ENCODE peak calls at places on chromosomes 5 and 9, in six cellular contexts. L is astrocyte of the spinal cord, R is GM12865, V is coronary artery, Z is suprapubic skin, E is ovary. D is an unnamed sample.
A peak's percentile ranks its signal among the peaks of the same experiment; 100 is the strongest.

GRCh38 chr5:179794171-179794570 is 385 bp downstream of the LTC4S start:
- DNase-seq in V (no peak), L (no peak), R (no peak), Z (no peak), E (peak; percentile 39), D (no peak)

GRCh38 chr5:16296946-16297345 is 117.4 kb upstream of the MARCHF11 start:
- DNase-seq in R (no peak), L (no peak), V (no peak), E (no peak), Z (no peak), D (no peak)

GRCh38 chr5:90682278-90682677 is 123.7 kb downstream of the ADGRV1 start:
- DNase-seq in Z (no peak), E (no peak), L (no peak), R (no peak), V (no peak), D (no peak)

GRCh38 chr5:133905494-133905893 is 62.9 kb downstream of the C5orf15 start:
- DNase-seq in V (no peak), R (no peak), Z (no peak), E (no peak), L (no peak), D (no peak)

GRCh38 chr5:98768160-98769005 is 5.1 kb upstream of the RGMB start:
- DNase-seq in V (no peak), E (peak; percentile 35), L (peak; percentile 79), R (peak; percentile 45), Z (no peak), D (peak; percentile 52)

GRCh38 chr9:109817846-109818472 is 38.0 kb downstream of the PALM2AKAP2 start:
- DNase-seq in Z (no peak), E (no peak), R (peak; percentile 87), L (peak; percentile 97), V (no peak), D (peak; percentile 96)

GRCh38 chr5:154087260-154087659 is 48.5 kb downstream of the MFAP3 start:
- DNase-seq in E (no peak), V (no peak), Z (no peak), R (no peak), L (peak; percentile 65), D (no peak)

GRCh38 chr9:124764774-124765438 is 6.2 kb downstream of the NR6A1 start:
- DNase-seq in L (no peak), Z (no peak), R (peak; percentile 73), E (no peak), V (no peak), D (peak; percentile 37)

GRCh38 chr5:179486596-179487051 is 63.7 kb upstream of the RUFY1 start:
- DNase-seq in V (no peak), L (no peak), R (no peak), Z (no peak), E (no peak), D (peak; percentile 9)

GRCh38 chr5:68484307-68485068 is 268.9 kb downstream of the PIK3R1 start:
- DNase-seq in E (no peak), R (peak; percentile 20), L (peak; percentile 37), Z (no peak), V (no peak), D (peak; percentile 91)

GRCh38 chr5:96716716-96717115 is 54.5 kb downstream of the CAST start:
- DNase-seq in Z (no peak), V (no peak), L (no peak), R (no peak), E (no peak), D (no peak)

GRCh38 chr9:35658144-35658893 is at the start of gene CCDC107:
- DNase-seq in Z (peak; percentile 90), V (no peak), E (peak; percentile 92), R (peak; percentile 93), L (peak; percentile 88), D (peak; percentile 88)

GRCh38 chr5:14506661-14507060 is 74.9 kb upstream of the OTULINL start:
- DNase-seq in R (no peak), Z (no peak), V (no peak), L (no peak), E (no peak), D (no peak)

GRCh38 chr5:153515269-153515668 is 24.8 kb downstream of the GRIA1 start:
- DNase-seq in E (no peak), V (no peak), L (no peak), Z (no peak), R (no peak), D (peak; percentile 67)

GRCh38 chr9:132647355-132647754 is 22.4 kb downstream of the DDX31 start:
- DNase-seq in L (peak; percentile 99), Z (no peak), V (no peak), E (no peak), R (no peak), D (peak; percentile 99)

GRCh38 chr9:6779417-6780241 is 21.9 kb downstream of the KDM4C start:
- DNase-seq in Z (no peak), E (no peak), L (peak; percentile 12), V (no peak), R (peak; percentile 5), D (peak; percentile 76)

GRCh38 chr5:95029569-95030366 is 255.1 kb downstream of the MCTP1 start:
- DNase-seq in E (no peak), R (peak; percentile 62), V (no peak), L (no peak), Z (no peak), D (no peak)

GRCh38 chr5:142486020-142486419 is 161.2 kb upstream of the SPRY4 start:
- DNase-seq in L (no peak), V (no peak), R (no peak), Z (no peak), E (no peak), D (no peak)

GRCh38 chr9:86604741-86605140 is 250.5 kb upstream of the TUT7 start:
- DNase-seq in Z (no peak), R (no peak), V (no peak), E (no peak), L (peak; percentile 10), D (peak; percentile 77)

GRCh38 chr9:128034821-128035764 is 32.0 kb downstream of the NAIF1 start:
- DNase-seq in Z (peak; percentile 88), E (peak; percentile 69), L (peak; percentile 73), R (peak; percentile 89), V (peak; percentile 81), D (peak; percentile 87)

GRCh38 chr9:23790341-23791260 is 35.4 kb downstream of the ELAVL2 start:
- DNase-seq in R (no peak), Z (no peak), L (no peak), E (no peak), V (no peak), D (no peak)

GRCh38 chr9:129313331-129313955 is 135.4 kb upstream of the IER5L start:
- DNase-seq in V (peak; percentile 73), L (no peak), R (no peak), Z (peak; percentile 67), E (peak; percentile 32), D (no peak)

GRCh38 chr9:122849546-122849945 is 21.2 kb upstream of the PDCL start:
- DNase-seq in V (no peak), E (no peak), R (no peak), L (no peak), Z (no peak), D (no peak)

GRCh38 chr9:76905661-76905983 is 292 bp downstream of the PRUNE2 start:
- DNase-seq in L (no peak), E (no peak), Z (no peak), R (no peak), V (no peak), D (no peak)

GRCh38 chr5:135890296-135890695 is 5.3 kb downstream of the IL9 start:
- DNase-seq in R (no peak), V (no peak), Z (peak; percentile 63), L (no peak), E (no peak), D (no peak)

GRCh38 chr5:138699482-138699881 is 53.7 kb upstream of the CTNNA1 start:
- DNase-seq in R (no peak), L (no peak), V (no peak), Z (no peak), E (no peak), D (no peak)

DNA sequence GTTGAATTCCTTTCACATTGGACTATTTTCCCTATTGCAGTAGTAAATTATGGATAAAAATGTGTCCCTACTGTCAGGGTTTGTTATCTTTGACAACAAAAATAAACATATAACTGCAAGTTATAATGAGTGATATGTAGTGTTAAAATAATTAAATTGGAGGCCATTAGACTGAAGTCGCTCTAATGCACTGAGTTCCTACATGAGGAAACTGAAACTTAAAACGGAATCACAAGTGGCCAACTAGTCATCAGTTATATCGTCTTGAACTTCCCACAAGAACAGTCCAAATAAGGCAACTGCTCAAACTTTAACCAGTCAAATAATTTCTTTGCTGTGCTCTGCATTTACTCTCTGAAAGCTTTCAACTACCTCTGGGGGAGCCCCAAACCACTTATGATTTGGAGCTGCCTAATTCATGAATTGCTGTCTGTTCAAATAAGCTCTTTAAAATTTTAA is 2.1 kb upstream of the IFT74 start:
- DNase-seq in Z (no peak), E (no peak), L (no peak), R (peak; percentile 23), V (no peak), D (no peak)
- H3K4me3 ChIP-seq in Z (no peak overlapping the region), E (no peak overlapping the region), L (no peak overlapping the region), R (no peak overlapping the region), V (no peak overlapping the region), D (no peak overlapping the region)

DNA sequence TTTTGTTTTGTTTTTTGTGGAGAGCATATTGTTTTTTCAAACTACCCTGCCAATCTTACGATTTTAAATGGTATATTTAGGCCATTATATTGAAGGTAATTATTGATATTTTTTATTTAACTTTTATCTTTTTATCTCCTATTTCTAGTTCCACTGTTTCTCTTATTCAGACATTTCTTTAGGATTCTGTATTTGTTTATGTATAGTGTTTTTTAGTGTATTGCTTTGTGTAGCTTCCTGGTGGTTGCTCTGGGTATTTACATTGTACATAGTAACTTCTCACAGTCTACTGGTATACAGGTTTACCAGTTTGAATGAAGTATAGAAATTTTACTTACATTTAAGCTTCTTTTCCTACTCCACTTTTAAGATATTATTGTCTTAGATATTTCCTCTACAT is 63.2 kb downstream of the ERCC6L2 start:
- DNase-seq in Z (no peak), V (no peak), L (no peak), E (no peak), R (no peak), D (no peak)
- TF ChIP-seq CTCF in Z (no peak), V (no peak), L (peak; percentile 24), E (no peak), R (no peak), D (peak; percentile 3)

GRCh38 chr9:117720066-117720465 is 15.9 kb downstream of the TLR4 start:
- DNase-seq in R (no peak), L (no peak), E (no peak), Z (no peak), V (no peak), D (no peak)
- H3K4me3 ChIP-seq in R (no peak overlapping the region), L (no peak overlapping the region), E (no peak overlapping the region), Z (no peak overlapping the region), V (no peak overlapping the region), D (no peak overlapping the region)

GRCh38 chr5:91865920-91866319 is 482.8 kb upstream of the ARRDC3 start:
- DNase-seq in E (no peak), R (no peak), L (no peak), V (no peak), Z (no peak), D (no peak)

GRCh38 chr5:91867799-91868198 is 484.7 kb upstream of the ARRDC3 start:
- DNase-seq in L (no peak), V (no peak), R (no peak), E (no peak), Z (no peak), D (no peak)

DNA sequence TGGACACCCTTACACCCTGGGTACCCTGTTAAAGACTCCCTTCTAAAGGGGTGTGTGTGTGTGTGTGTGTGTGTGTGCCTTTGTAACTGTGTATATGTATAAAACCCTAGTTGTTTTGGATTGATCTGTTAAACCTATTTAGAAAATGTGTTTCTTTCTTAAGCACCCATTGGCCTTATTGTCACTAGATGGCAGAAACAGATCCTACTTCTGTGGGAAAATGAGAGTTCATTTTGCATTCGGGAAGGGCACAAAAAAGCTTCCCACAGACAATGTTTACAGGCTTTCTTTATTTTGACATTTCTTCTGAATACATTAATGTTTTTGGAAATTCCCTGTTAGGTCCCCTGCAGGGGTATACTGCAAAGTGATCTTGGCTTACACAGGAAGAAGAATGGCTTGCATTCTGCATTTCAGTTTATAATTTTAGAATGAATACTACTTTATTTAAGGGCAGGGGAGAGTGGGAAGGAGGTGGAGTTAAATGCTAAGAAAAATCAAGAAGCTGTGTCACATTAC is 481.8 kb upstream of the ARRDC3 start:
- DNase-seq in L (no peak), R (no peak), Z (no peak), E (no peak), V (no peak), D (no peak)
- TF ChIP-seq CTCF in L (peak; percentile 11), R (no peak), Z (no peak), E (no peak), V (no peak), D (no peak)